ENCODE peak calls at places on chromosomes 12 and 14, in eight cellular contexts. Z is CD8-positive, alpha-beta memory T cell; A is CD4-positive, CD25-positive, alpha-beta regulatory T cell; F is right lobe of liver; R is cardiac muscle cell; L is upper lobe of right lung; Q is iPS DF 6.9; K is heart left ventricle. U is an unnamed sample.

GRCh38 chr12:46109343-46110219 is 119.2 kb upstream of the SCAF11 start:
- DNase-seq in Z (no peak), L (no peak), R (no peak), A (no peak), K (no peak), Q (no peak), F (no peak), U (no peak)

GRCh38 chr12:131137836-131138637 is 184.3 kb downstream of the ADGRD1 start:
- DNase-seq in Q (no peak), L (no peak), R (no peak), A (no peak), F (no peak), Z (no peak), K (peak; percentile 38), U (no peak)

GRCh38 chr14:72613196-72613974 is 280.5 kb downstream of the DPF3 start:
- DNase-seq in Q (no peak), R (peak; percentile 91), L (no peak), A (no peak), K (peak; percentile 92), F (peak; percentile 92), Z (no peak), U (peak; percentile 72)

GRCh38 chr14:55749201-55749812 is 169.3 kb downstream of the KTN1 start:
- DNase-seq in Q (no peak), F (peak; percentile 21), K (no peak), A (no peak), Z (no peak), L (no peak), R (no peak), U (no peak)

GRCh38 chr12:25817166-25817565 is 141.3 kb upstream of the RASSF8 start:
- DNase-seq in R (no peak), L (no peak), A (no peak), Q (no peak), K (no peak), F (no peak), Z (no peak), U (no peak)

GRCh38 chr12:5907812-5908211 is 37.2 kb downstream of the ANO2 start:
- DNase-seq in L (no peak), F (no peak), Z (no peak), A (no peak), Q (no peak), R (no peak), K (no peak), U (peak; percentile 29)

GRCh38 chr12:48779869-48780268 is 9.0 kb downstream of the ADCY6 start:
- DNase-seq in F (no peak), K (peak; percentile 92), Q (no peak), L (no peak), R (peak; percentile 33), A (no peak), Z (no peak), U (peak; percentile 92)

GRCh38 chr14:32049361-32050103 is 27.6 kb upstream of the ARHGAP5 start:
- DNase-seq in A (no peak), K (no peak), F (no peak), Q (no peak), Z (no peak), R (no peak), L (no peak), U (no peak)

GRCh38 chr14:41285193-41285748 is 321.4 kb upstream of the LRFN5 start:
- DNase-seq in R (peak; percentile 85), L (no peak), F (no peak), Q (no peak), A (no peak), K (no peak), Z (no peak), U (no peak)

GRCh38 chr14:41506552-41506951 is 100.1 kb upstream of the LRFN5 start:
- DNase-seq in L (no peak), Q (no peak), F (no peak), R (no peak), A (no peak), K (no peak), Z (no peak), U (no peak)

GRCh38 chr12:64042901-64043300 is 179.2 kb downstream of the KICS2 start:
- DNase-seq in R (no peak), Q (no peak), A (no peak), L (no peak), Z (no peak), F (no peak), K (no peak), U (no peak)

GRCh38 chr14:22977684-22978486 is 4.5 kb downstream of the AJUBA start:
- DNase-seq in R (peak; percentile 87), Q (peak; percentile 86), L (peak; percentile 84), Z (no peak), A (no peak), F (peak; percentile 83), K (peak; percentile 58), U (no peak)

GRCh38 chr14:22979748-22980392 is 2.5 kb downstream of the AJUBA start:
- DNase-seq in L (no peak), Z (no peak), F (no peak), Q (no peak), K (no peak), A (no peak), R (no peak), U (no peak)

GRCh38 chr14:22978873-22979671 is 3.3 kb downstream of the AJUBA start:
- DNase-seq in Q (no peak), Z (no peak), K (no peak), R (no peak), A (no peak), L (no peak), F (no peak), U (no peak)

GRCh38 chr14:22977434-22977683 is 5.0 kb downstream of the AJUBA start:
- DNase-seq in A (no peak), R (no peak), L (no peak), Q (no peak), Z (no peak), K (no peak), F (no peak), U (no peak)

GRCh38 chr14:22978487-22978837 is 3.9 kb downstream of the AJUBA start:
- DNase-seq in R (no peak), Q (no peak), A (no peak), F (no peak), Z (no peak), K (no peak), L (no peak), U (no peak)
- H3K4me3 ChIP-seq in R (no peak overlapping the region), Q (no peak overlapping the region), A (no peak overlapping the region), F (no peak overlapping the region), Z (no peak overlapping the region), K (no peak overlapping the region), L (no peak overlapping the region), U (no peak overlapping the region)

GRCh38 chr12:3099146-3099545 is 22.0 kb downstream of the TSPAN9 start:
- DNase-seq in Z (no peak), A (no peak), R (no peak), L (no peak), F (no peak), K (no peak), Q (no peak), U (no peak)

GRCh38 chr12:3101309-3102022 is 24.3 kb downstream of the TSPAN9 start:
- DNase-seq in Z (no peak), Q (no peak), L (no peak), K (peak; percentile 22), F (no peak), R (no peak), A (no peak), U (no peak)

GRCh38 chr12:3097186-3097804 is 20.1 kb downstream of the TSPAN9 start:
- DNase-seq in K (peak; percentile 91), R (peak; percentile 74), Z (no peak), F (peak; percentile 85), Q (no peak), A (no peak), L (peak; percentile 74), U (peak; percentile 92)

GRCh38 chr12:3097836-3098235 is 20.7 kb downstream of the TSPAN9 start:
- DNase-seq in A (no peak), Q (no peak), K (no peak), R (no peak), Z (no peak), L (no peak), F (peak; percentile 83), U (no peak)

DNA sequence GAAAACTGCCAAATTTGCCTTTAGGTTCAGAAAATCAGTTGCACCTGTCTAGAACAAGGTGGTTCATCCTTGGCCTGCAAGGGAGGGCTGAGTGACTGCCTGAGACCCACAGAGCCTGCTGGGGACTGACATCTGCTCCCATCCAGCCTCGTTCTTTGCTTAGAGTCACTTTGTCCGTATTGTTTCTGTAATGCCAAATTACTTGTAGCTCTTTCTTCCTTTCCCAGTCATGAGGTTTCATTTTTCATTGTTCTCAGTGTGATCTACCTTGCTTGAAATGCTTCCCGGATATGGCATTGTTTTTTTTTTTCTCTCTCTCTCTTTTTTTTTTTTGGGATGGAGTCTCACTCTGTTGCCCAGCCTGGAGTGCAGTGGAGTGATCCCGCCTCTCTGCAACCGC is 21.3 kb downstream of the TSPAN9 start:
- DNase-seq in K (no peak), L (no peak), Z (no peak), Q (no peak), A (no peak), F (no peak), R (no peak), U (no peak)
- H3K27ac ChIP-seq in K (peak overlapping the region; percentile 58), L (peak overlapping the region; percentile 66), Z (no peak overlapping the region), Q (no peak overlapping the region), A (no peak overlapping the region), F (peak overlapping the region; percentile 63), R (peak overlapping the region; percentile 96), U (peak overlapping the region; percentile 88)

GRCh38 chr12:21130998-21131397 is at the start of gene SLCO1B1:
- DNase-seq in K (no peak), A (no peak), L (no peak), F (no peak), R (no peak), Q (no peak), Z (no peak), U (no peak)
- H3K4me3 ChIP-seq in K (no peak within 1 kb of the TSS), A (no peak within 1 kb of the TSS), L (no peak within 1 kb of the TSS), F (peak within 1 kb of the TSS; percentile 62), R (no peak within 1 kb of the TSS), Q (no peak within 1 kb of the TSS), Z (no peak within 1 kb of the TSS), U (no peak within 1 kb of the TSS)

GRCh38 chr14:105087308-105087962 is 22.2 kb upstream of the GPR132 start:
- DNase-seq in A (no peak), Q (no peak), F (peak; percentile 39), Z (no peak), R (peak; percentile 45), L (peak; percentile 78), K (no peak), U (peak; percentile 72)

GRCh38 chr14:105087963-105088811 is 23.0 kb upstream of the GPR132 start:
- DNase-seq in F (peak; percentile 71), Z (no peak), Q (no peak), R (peak; percentile 83), K (peak; percentile 64), A (no peak), L (peak; percentile 84), U (peak; percentile 88)

GRCh38 chr14:105084741-105085571 is 19.7 kb upstream of the GPR132 start:
- DNase-seq in A (no peak), K (no peak), Z (no peak), F (no peak), R (no peak), L (peak; percentile 56), Q (no peak), U (no peak)

GRCh38 chr14:105085766-105086165 is 20.5 kb upstream of the GPR132 start:
- DNase-seq in R (no peak), F (no peak), L (peak; percentile 61), Z (no peak), A (no peak), K (no peak), Q (no peak), U (no peak)

DNA sequence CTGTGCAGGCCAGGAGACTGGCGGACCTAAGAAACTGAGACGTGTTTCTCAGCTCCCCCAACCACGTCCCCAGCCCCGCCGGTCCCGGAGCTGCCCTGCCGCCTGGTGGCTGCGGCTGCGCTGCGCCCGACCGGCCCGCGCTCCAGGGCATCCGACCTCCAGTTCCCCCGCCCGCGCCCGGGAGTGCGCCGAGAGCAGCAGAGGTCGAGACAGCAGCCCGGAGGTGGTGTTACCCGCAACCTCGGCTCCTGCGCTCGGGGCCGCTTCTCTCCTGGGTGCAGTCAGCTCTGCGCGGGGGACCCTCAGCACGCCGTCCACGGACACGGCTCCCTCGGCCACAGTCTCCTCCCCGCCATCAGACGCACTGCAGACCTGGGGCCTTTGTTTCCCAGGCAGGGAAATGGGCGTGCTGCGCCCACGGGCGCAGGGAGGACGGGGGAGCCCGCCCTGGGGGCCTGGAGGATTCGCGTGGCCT is 21.6 kb upstream of the GPR132 start:
- DNase-seq in R (peak; percentile 92), Q (peak; percentile 47), L (peak; percentile 92), A (peak; percentile 65), F (peak; percentile 84), K (peak; percentile 81), Z (peak; percentile 74), U (peak; percentile 84)
- H3K27ac ChIP-seq in R (no peak overlapping the region), Q (no peak overlapping the region), L (peak overlapping the region; percentile 63), A (peak overlapping the region; percentile 14), F (no peak overlapping the region), K (no peak overlapping the region), Z (peak overlapping the region; percentile 47), U (peak overlapping the region; percentile 98)

U was measured in tibial artery.